ENCODE peak calls at places on chromosomes 13 and 19, in six cellular contexts. Z is left lung, F is astrocyte of the cerebellum, H is A549, G is upper lobe of right lung, D is brain microvascular endothelial cell. V is an unnamed sample.

GRCh38 chr13:52845766-52846566 is 2.5 kb downstream of the PCDH8 start:
- DNase-seq in Z (no peak), F (no peak), H (no peak), G (peak; percentile 68), D (no peak), V (no peak)

GRCh38 chr13:22082030-22082429 is 411.2 kb downstream of the FGF9 start:
- DNase-seq in Z (no peak), F (no peak), H (no peak), G (no peak), D (no peak), V (no peak)

GRCh38 chr19:54426291-54426918 is 11.1 kb downstream of the TTYH1 start:
- DNase-seq in Z (no peak), F (no peak), H (no peak), G (no peak), D (no peak), V (no peak)

GRCh38 chr13:75635621-75636338 is at the start of gene LMO7:
- DNase-seq in Z (peak; percentile 72), F (no peak), H (peak; percentile 23), G (peak; percentile 84), D (no peak), V (no peak)

GRCh38 chr13:112617754-112618375 is 29.9 kb upstream of the TUBGCP3 start:
- DNase-seq in Z (no peak), F (no peak), H (no peak), G (no peak), D (no peak), V (no peak)

GRCh38 chr19:49098795-49099194 is 13.5 kb downstream of the SNRNP70 start:
- DNase-seq in Z (no peak), F (no peak), H (no peak), G (no peak), D (no peak), V (no peak)

GRCh38 chr13:36766295-36766694 is 52.7 kb upstream of the RFXAP start:
- DNase-seq in Z (peak; percentile 39), F (peak; percentile 48), H (no peak), G (no peak), D (peak; percentile 66), V (no peak)

GRCh38 chr13:60338754-60339153 is 58.3 kb upstream of the TDRD3 start:
- DNase-seq in Z (no peak), F (no peak), H (no peak), G (no peak), D (no peak), V (no peak)

GRCh38 chr13:38951525-38952313 is 38.9 kb downstream of the STOML3 start:
- DNase-seq in Z (no peak), F (no peak), H (no peak), G (no peak), D (no peak), V (no peak)

GRCh38 chr13:21326155-21327030 is 132.7 kb downstream of the ZDHHC20 start:
- DNase-seq in Z (peak; percentile 40), F (peak; percentile 5), H (no peak), G (peak; percentile 67), D (peak; percentile 18), V (no peak)

GRCh38 chr19:387777-388176 is 21.2 kb downstream of the C2CD4C start:
- DNase-seq in Z (no peak), F (no peak), H (no peak), G (peak; percentile 52), D (no peak), V (no peak)

GRCh38 chr13:21242236-21242635 is 65.8 kb downstream of the MRPL57 start:
- DNase-seq in Z (no peak), F (no peak), H (no peak), G (no peak), D (no peak), V (no peak)

GRCh38 chr13:110379358-110379757 is 72.3 kb downstream of the COL4A2 start:
- DNase-seq in Z (no peak), F (no peak), H (no peak), G (no peak), D (no peak), V (no peak)

GRCh38 chr13:110373617-110374016 is 66.5 kb downstream of the COL4A2 start:
- DNase-seq in Z (no peak), F (no peak), H (no peak), G (peak; percentile 29), D (no peak), V (no peak)

GRCh38 chr13:110377178-110378175 is 70.4 kb downstream of the COL4A2 start:
- DNase-seq in Z (no peak), F (no peak), H (no peak), G (no peak), D (no peak), V (no peak)

GRCh38 chr13:110374644-110375370 is 67.7 kb downstream of the COL4A2 start:
- DNase-seq in Z (no peak), F (no peak), H (no peak), G (no peak), D (no peak), V (no peak)

GRCh38 chr13:110376120-110376519 is 69.0 kb downstream of the COL4A2 start:
- DNase-seq in Z (no peak), F (no peak), H (no peak), G (no peak), D (peak; percentile 63), V (no peak)
- H3K4me3 ChIP-seq in Z (no peak overlapping the region), F (no peak overlapping the region), H (no peak overlapping the region), G (no peak overlapping the region), D (no peak overlapping the region), V (no peak overlapping the region)

GRCh38 chr19:21463449-21464105 is 41.8 kb upstream of the ZNF429 start:
- DNase-seq in Z (peak; percentile 53), F (no peak), H (no peak), G (no peak), D (no peak), V (no peak)

GRCh38 chr19:21474671-21475181 is 30.7 kb upstream of the ZNF429 start:
- DNase-seq in Z (peak; percentile 81), F (peak; percentile 5), H (no peak), G (peak; percentile 85), D (peak; percentile 32), V (no peak)

GRCh38 chr19:21472507-21472906 is 32.9 kb upstream of the ZNF429 start:
- DNase-seq in Z (no peak), F (no peak), H (no peak), G (no peak), D (no peak), V (no peak)

GRCh38 chr19:21466627-21467026 is 38.8 kb upstream of the ZNF429 start:
- DNase-seq in Z (no peak), F (no peak), H (no peak), G (no peak), D (no peak), V (no peak)

GRCh38 chr19:21468791-21469190 is 36.6 kb upstream of the ZNF429 start:
- DNase-seq in Z (no peak), F (no peak), H (no peak), G (peak; percentile 25), D (no peak), V (no peak)
- TF ChIP-seq CTCF in Z (no peak), F (no peak), H (no peak), G (no peak), D (no peak), V (no peak)

GRCh38 chr13:79781829-79782540 is 301.0 kb downstream of the NDFIP2 start:
- DNase-seq in Z (no peak), F (no peak), H (no peak), G (no peak), D (no peak), V (no peak)
- H3K4me3 ChIP-seq in Z (no peak overlapping the region), F (no peak overlapping the region), H (no peak overlapping the region), G (no peak overlapping the region), D (no peak overlapping the region), V (no peak overlapping the region)

DNA sequence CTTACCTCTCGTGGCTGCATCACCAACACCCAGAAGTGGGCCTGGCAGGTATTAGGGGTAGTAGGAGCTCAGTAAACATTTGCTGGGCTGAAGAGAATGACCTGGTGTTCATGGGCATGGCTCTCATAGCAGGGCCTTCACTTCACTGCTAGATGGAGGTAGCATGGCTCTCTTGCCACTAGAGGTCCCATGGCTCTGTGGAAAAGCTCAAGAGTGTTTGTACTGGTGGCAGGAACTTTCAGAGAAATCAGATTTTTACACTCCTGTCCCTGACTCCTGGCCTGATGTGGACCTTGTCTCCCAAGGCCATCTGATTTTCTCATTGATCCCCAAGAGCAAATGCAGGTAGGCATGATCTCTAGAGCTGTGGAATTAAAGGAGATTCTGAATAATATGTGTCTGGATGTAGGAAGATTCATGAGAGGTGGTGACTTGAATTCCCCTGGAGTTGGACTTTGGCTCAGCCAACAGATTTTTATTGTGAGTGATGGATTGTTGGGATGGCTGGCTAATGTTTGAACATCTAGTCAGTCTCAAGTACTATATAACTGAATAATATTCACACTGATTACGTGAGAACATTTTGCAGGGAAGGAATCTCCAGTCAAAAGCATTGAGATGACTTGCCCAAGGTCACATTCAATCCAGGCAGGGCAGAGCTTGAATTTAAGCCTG is 5.8 kb downstream of the ZNF574 start:
- DNase-seq in Z (no peak), F (peak; percentile 20), H (peak; percentile 95), G (no peak), D (peak; percentile 43), V (no peak)
- TF ChIP-seq CTCF in Z (peak; percentile 9), F (peak; percentile 80), H (peak; percentile 70), G (peak; percentile 42), D (peak; percentile 86), V (peak; percentile 72)

GRCh38 chr13:105446197-105446596 is 1089.3 kb downstream of the EFNB2 start:
- DNase-seq in Z (no peak), F (no peak), H (no peak), G (no peak), D (peak; percentile 29), V (no peak)
- H3K4me3 ChIP-seq in Z (no peak overlapping the region), F (no peak overlapping the region), H (no peak overlapping the region), G (no peak overlapping the region), D (no peak overlapping the region), V (no peak overlapping the region)

GRCh38 chr19:5498817-5499535 is 43.8 kb downstream of the ZNRF4 start:
- DNase-seq in Z (no peak), F (no peak), H (no peak), G (no peak), D (no peak), V (no peak)
- TF ChIP-seq CTCF in Z (no peak), F (no peak), H (no peak), G (no peak), D (no peak), V (no peak)

GRCh38 chr19:18007605-18007938 is 398 bp upstream of the ARRDC2 start:
- DNase-seq in Z (no peak), F (no peak), H (no peak), G (no peak), D (peak; percentile 16), V (no peak)
- H3K4me3 ChIP-seq in Z (peak overlapping the region; percentile 31), F (peak overlapping the region; percentile 46), H (no peak overlapping the region), G (peak overlapping the region; percentile 65), D (peak overlapping the region; percentile 53), V (peak overlapping the region; percentile 60)

V was measured in AG04449.